ENCODE peak calls at places on chromosomes 13 and 19, in ten cellular contexts. N is CD8-positive, alpha-beta memory T cell; Z is NCI-H2107; D is activated CD4-positive, CD25-positive, alpha-beta regulatory T cell treated with anti-CD3 and anti-CD28 coated beads, Interleukin-2, amount 50 U/mL, for 16 hours; O is epithelial cell of esophagus; B is MG63; C is stimulated activated CD4-positive, alpha-beta T cell treated with anti-CD3 and anti-CD28 coated beads, Interleukin-12 subunit alpha, Interleukin-12 subunit beta, amount 100 ng/mL, for 4 hours; P is KBM-7; L is left cardiac atrium; F is testis. U is an unnamed sample.

GRCh38 chr19:35355851-35356460 is 2.3 kb upstream of the FFAR3 start:
- DNase-seq in D (no peak), N (no peak), Z (no peak), B (no peak), F (no peak), L (no peak), P (no peak), C (no peak), O (no peak), U (no peak)

GRCh38 chr19:42497492-42498226 is 30.6 kb downstream of the CEACAM1 start:
- DNase-seq in P (no peak), O (no peak), B (no peak), C (no peak), N (no peak), F (no peak), D (no peak), Z (no peak), L (no peak), U (no peak)

GRCh38 chr13:60431108-60431700 is 34.2 kb downstream of the TDRD3 start:
- DNase-seq in F (no peak), Z (peak; percentile 42), C (no peak), N (no peak), D (no peak), L (no peak), B (no peak), O (peak; percentile 65), P (peak; percentile 76), U (peak; percentile 7)

GRCh38 chr13:67650471-67650870 is 420.3 kb upstream of the PCDH9 start:
- DNase-seq in O (no peak), D (no peak), Z (no peak), N (no peak), F (no peak), B (no peak), P (no peak), C (no peak), L (no peak), U (no peak)

GRCh38 chr13:76868451-76868850 is 17.8 kb downstream of the KCTD12 start:
- DNase-seq in C (no peak), L (no peak), P (no peak), N (no peak), B (no peak), F (no peak), Z (no peak), D (no peak), O (no peak), U (no peak)

GRCh38 chr19:9883231-9883758 is 48.2 kb downstream of the PIN1 start:
- DNase-seq in N (no peak), D (no peak), C (no peak), P (no peak), F (no peak), O (peak; percentile 54), L (no peak), Z (peak; percentile 25), B (no peak), U (no peak)

GRCh38 chr19:5425260-5425659 is 30.0 kb upstream of the ZNRF4 start:
- DNase-seq in B (no peak), Z (no peak), N (no peak), F (no peak), L (no peak), P (no peak), D (no peak), C (no peak), O (no peak), U (no peak)

GRCh38 chr19:1860133-1860775 is 3.1 kb downstream of the KLF16 start:
- DNase-seq in N (peak; percentile 80), C (no peak), D (no peak), L (peak; percentile 79), O (peak; percentile 61), F (peak; percentile 75), Z (no peak), P (peak; percentile 79), B (peak; percentile 47), U (no peak)

GRCh38 chr19:34171877-34172660 is at the start of gene LSM14A:
- DNase-seq in F (peak; percentile 93), B (peak; percentile 94), L (peak; percentile 94), D (peak; percentile 75), Z (peak; percentile 86), N (peak; percentile 96), O (peak; percentile 90), P (peak; percentile 82), C (peak; percentile 90), U (peak; percentile 86)

GRCh38 chr19:45331411-45331810 is 8.7 kb upstream of the CKM start:
- DNase-seq in O (no peak), Z (peak; percentile 42), F (no peak), L (no peak), C (no peak), B (no peak), N (no peak), D (no peak), P (no peak), U (peak; percentile 71)

GRCh38 chr13:111397202-111397880 is 76.9 kb downstream of the TEX29 start:
- DNase-seq in F (no peak), B (no peak), P (no peak), D (no peak), C (no peak), Z (no peak), L (no peak), N (no peak), O (no peak), U (no peak)

GRCh38 chr19:48964205-48965032 is 690 bp upstream of the FTL start:
- DNase-seq in F (peak; percentile 49), P (no peak), C (no peak), Z (no peak), B (no peak), O (peak; percentile 18), N (no peak), L (no peak), D (no peak), U (no peak)

GRCh38 chr19:1591421-1592022 is 1.1 kb downstream of the MBD3 start:
- DNase-seq in F (no peak), O (no peak), Z (no peak), C (no peak), D (no peak), L (no peak), N (peak; percentile 44), B (no peak), P (peak; percentile 21), U (no peak)

GRCh38 chr19:7545295-7545694 is 9.8 kb downstream of the PNPLA6 start:
- DNase-seq in D (no peak), F (no peak), L (no peak), P (no peak), O (no peak), N (no peak), C (no peak), Z (no peak), B (no peak), U (no peak)

GRCh38 chr19:47067215-47067847 is 18.9 kb upstream of the TMEM160 start:
- DNase-seq in P (no peak), O (no peak), F (no peak), Z (no peak), D (no peak), C (no peak), B (no peak), L (no peak), N (no peak), U (no peak)

GRCh38 chr13:36778083-36778671 is 40.8 kb upstream of the RFXAP start:
- DNase-seq in N (no peak), F (no peak), L (no peak), B (no peak), P (no peak), D (no peak), Z (no peak), O (peak; percentile 23), C (no peak), U (no peak)

GRCh38 chr13:101455863-101456262 is 3.4 kb downstream of the ITGBL1 start:
- DNase-seq in O (peak; percentile 89), F (no peak), C (no peak), L (no peak), Z (no peak), P (no peak), B (peak; percentile 19), N (no peak), D (no peak), U (no peak)

GRCh38 chr19:19004144-19004543 is 29.2 kb downstream of the SUGP2 start:
- DNase-seq in C (no peak), F (no peak), N (no peak), B (no peak), P (no peak), L (no peak), Z (no peak), D (no peak), O (no peak), U (no peak)

GRCh38 chr13:61040180-61040579 is 375.5 kb downstream of the PCDH20 start:
- DNase-seq in D (no peak), Z (no peak), B (no peak), F (no peak), O (no peak), L (no peak), P (no peak), N (no peak), C (no peak), U (no peak)

GRCh38 chr13:111251646-111252448 is 68.6 kb upstream of the TEX29 start:
- DNase-seq in F (no peak), Z (no peak), B (no peak), P (no peak), D (no peak), O (peak; percentile 35), N (no peak), L (no peak), C (no peak), U (no peak)

GRCh38 chr13:28805193-28805819 is 14.8 kb upstream of the MTUS2 start:
- DNase-seq in N (no peak), C (peak; percentile 18), F (peak; percentile 78), L (peak; percentile 49), P (peak; percentile 50), D (no peak), Z (no peak), O (peak; percentile 17), B (no peak), U (no peak)

GRCh38 chr19:9043524-9043923 is 33.3 kb upstream of the MUC16 start:
- DNase-seq in Z (no peak), F (no peak), B (no peak), D (no peak), C (no peak), O (no peak), P (no peak), N (no peak), L (no peak), U (no peak)

GRCh38 chr19:13095934-13096890 is 6.4 kb downstream of the LYL1 start:
- DNase-seq in O (no peak), L (no peak), C (no peak), B (no peak), F (no peak), D (no peak), N (no peak), Z (no peak), P (peak; percentile 77), U (no peak)

GRCh38 chr13:107413005-107413404 is 802.3 kb downstream of the LIG4 start:
- DNase-seq in C (no peak), L (no peak), N (no peak), D (no peak), P (no peak), B (no peak), F (no peak), O (no peak), Z (no peak), U (no peak)

GRCh38 chr19:42089772-42090171 is 13.8 kb downstream of the ZNF574 start:
- DNase-seq in C (no peak), F (no peak), B (no peak), N (no peak), D (no peak), O (no peak), Z (no peak), P (no peak), L (no peak), U (no peak)

GRCh38 chr13:53038993-53039392 is 10.4 kb downstream of the OLFM4 start:
- DNase-seq in O (no peak), L (no peak), P (no peak), C (no peak), Z (no peak), N (no peak), D (no peak), B (no peak), F (no peak), U (no peak)

GRCh38 chr13:26601669-26602068 is 44.2 kb downstream of the WASF3 start:
- DNase-seq in O (peak; percentile 27), F (no peak), D (no peak), C (no peak), N (no peak), Z (no peak), B (peak; percentile 22), P (peak; percentile 80), L (no peak), U (no peak)

GRCh38 chr13:102817907-102818306 is 19.0 kb downstream of the BIVM start:
- DNase-seq in Z (no peak), P (no peak), L (no peak), C (no peak), D (no peak), F (no peak), B (no peak), N (no peak), O (no peak), U (no peak)

U was measured in NCI-H774.